ENCODE peak calls at places on chromosomes 6 and 20, in eight cellular contexts. K is hepatic stellate cell; X is NCI-H510A treated with DMSO at 0.1 percent for 48 hours; O is lower lobe of right lung; V is EL; L is activated CD4-positive, alpha-beta T cell treated with anti-CD3 and anti-CD28 coated beads for 1 hour; B is B cell; U is HCEC 1CT. R is an unnamed sample.
A peak's percentile ranks its signal among the peaks of the same experiment; 100 is the strongest.

GRCh38 chr6:70398783-70399730 is 14.3 kb upstream of the FAM135A start:
- DNase-seq in V (peak; percentile 45), L (no peak), O (peak; percentile 55), X (no peak), U (peak; percentile 82), B (no peak), K (no peak), R (no peak)

GRCh38 chr6:122772724-122773123 is 6.8 kb upstream of the FABP7 start:
- DNase-seq in L (no peak), V (no peak), O (no peak), B (no peak), U (no peak), K (no peak), X (no peak), R (no peak)

GRCh38 chr20:20603339-20603990 is 109.0 kb downstream of the RALGAPA2 start:
- DNase-seq in O (no peak), U (no peak), V (no peak), B (no peak), K (no peak), X (peak; percentile 99), L (no peak), R (peak; percentile 35)

GRCh38 chr20:51697119-51697826 is 70.9 kb downstream of the ATP9A start:
- DNase-seq in O (no peak), K (no peak), U (no peak), L (no peak), B (no peak), V (peak; percentile 16), X (peak; percentile 36), R (no peak)

GRCh38 chr20:62825288-62825993 is 8.6 kb downstream of the COL9A3 start:
- DNase-seq in K (no peak), O (no peak), L (no peak), V (no peak), B (peak; percentile 42), U (no peak), X (no peak), R (no peak)

GRCh38 chr6:39184906-39185580 is 44.2 kb downstream of the KCNK5 start:
- DNase-seq in K (no peak), V (no peak), U (no peak), X (peak; percentile 83), L (no peak), B (no peak), O (peak; percentile 87), R (no peak)

GRCh38 chr6:158544428-158544827 is 15.5 kb upstream of the TMEM181 start:
- DNase-seq in U (no peak), L (no peak), B (no peak), X (no peak), K (no peak), V (no peak), O (no peak), R (no peak)

GRCh38 chr6:145087034-145087433 is 648.3 kb downstream of the EPM2A start:
- DNase-seq in X (no peak), L (no peak), O (no peak), U (no peak), B (no peak), K (no peak), V (peak; percentile 12), R (no peak)

GRCh38 chr20:47854687-47855212 is 69.5 kb upstream of the SULF2 start:
- DNase-seq in K (peak; percentile 31), O (no peak), V (peak; percentile 49), X (no peak), B (no peak), L (no peak), U (no peak), R (no peak)

GRCh38 chr6:31113861-31114539 is 600 bp upstream of the PSORS1C1 start:
- DNase-seq in O (no peak), L (no peak), U (no peak), X (no peak), K (peak; percentile 32), V (peak; percentile 46), B (peak; percentile 6), R (no peak)

GRCh38 chr6:45626087-45626891 is 248.6 kb upstream of the SUPT3H start:
- DNase-seq in V (peak; percentile 95), L (no peak), X (no peak), U (peak; percentile 97), O (no peak), K (no peak), B (no peak), R (no peak)

GRCh38 chr6:53795702-53796450 is 1.1 kb downstream of the LRRC1 start:
- DNase-seq in B (peak; percentile 49), V (peak; percentile 34), K (no peak), O (peak; percentile 62), L (no peak), X (peak; percentile 83), U (no peak), R (no peak)

GRCh38 chr6:56992703-56993102 is 37.8 kb downstream of the BEND6 start:
- DNase-seq in O (no peak), X (no peak), U (no peak), K (no peak), V (no peak), L (no peak), B (no peak), R (no peak)

GRCh38 chr6:45474376-45474775 is 96.6 kb upstream of the SUPT3H start:
- DNase-seq in X (no peak), K (no peak), O (no peak), V (no peak), U (no peak), L (no peak), B (no peak), R (no peak)

GRCh38 chr6:88211446-88211845 is 45.3 kb upstream of the CNR1 start:
- DNase-seq in U (no peak), V (no peak), O (no peak), K (no peak), B (no peak), L (no peak), X (no peak), R (no peak)